ENCODE peak calls at places on chromosome 9, in five cellular contexts. L is keratinocyte, R is H1, O is A549, Q is fibroblast of lung. E is an unnamed sample.
A peak's percentile ranks its signal among the peaks of the same experiment; 100 is the strongest.

GRCh38 chr9:6413365-6414263 is 615 bp downstream of the UHRF2 start:
- DNase-seq in L (no peak), R (peak; percentile 67), O (no peak), Q (no peak), E (no peak)

GRCh38 chr9:73034962-73035361 is 82.1 kb upstream of the ALDH1A1 start:
- DNase-seq in L (no peak), R (no peak), O (no peak), Q (no peak), E (no peak)

GRCh38 chr9:93450817-93451761 is at the start of gene FAM120A:
- DNase-seq in L (no peak), R (peak; percentile 75), O (peak; percentile 52), Q (peak; percentile 69), E (peak; percentile 70)

GRCh38 chr9:98787766-98788335 is 8.5 kb downstream of the ANKS6 start:
- DNase-seq in L (no peak), R (peak; percentile 22), O (no peak), Q (no peak), E (no peak)

GRCh38 chr9:136695435-136695895 is 8.2 kb upstream of the AGPAT2 start:
- DNase-seq in L (no peak), R (no peak), O (no peak), Q (no peak), E (no peak)

GRCh38 chr9:20044686-20045085 is 255.8 kb upstream of the SLC24A2 start:
- DNase-seq in L (no peak), R (no peak), O (no peak), Q (no peak), E (peak; percentile 2)

GRCh38 chr9:92607088-92607487 is 62.8 kb downstream of the IPPK start:
- DNase-seq in L (no peak), R (no peak), O (no peak), Q (peak; percentile 75), E (peak; percentile 57)

GRCh38 chr9:113446323-113446740 is 17.2 kb upstream of the RGS3 start:
- DNase-seq in L (no peak), R (no peak), O (peak; percentile 77), Q (peak; percentile 71), E (peak; percentile 55)

GRCh38 chr9:132703336-132703735 is 33.1 kb downstream of the GTF3C4 start:
- DNase-seq in L (no peak), R (no peak), O (no peak), Q (no peak), E (peak; percentile 42)

GRCh38 chr9:132575005-132575609 is 7.3 kb upstream of the BARHL1 start:
- DNase-seq in L (no peak), R (peak; percentile 90), O (peak; percentile 88), Q (peak; percentile 72), E (peak; percentile 67)

GRCh38 chr9:35097573-35097972 is 1.2 kb upstream of the PIGO start:
- DNase-seq in L (no peak), R (no peak), O (no peak), Q (no peak), E (no peak)

GRCh38 chr9:71604197-71605063 is 163.9 kb downstream of the CEMIP2 start:
- DNase-seq in L (no peak), R (peak; percentile 86), O (peak; percentile 44), Q (peak; percentile 82), E (peak; percentile 70)

GRCh38 chr9:98306384-98307145 is 51.1 kb upstream of the TBC1D2 start:
- DNase-seq in L (no peak), R (no peak), O (no peak), Q (no peak), E (no peak)

GRCh38 chr9:115367780-115368179 is 249.8 kb upstream of the TNC start:
- DNase-seq in L (no peak), R (no peak), O (no peak), Q (peak; percentile 62), E (peak; percentile 76)

GRCh38 chr9:35771079-35771441 is 17.0 kb upstream of the MSMP start:
- DNase-seq in L (no peak), R (no peak), O (no peak), Q (no peak), E (no peak)

GRCh38 chr9:101566904-101567724 is 27.7 kb downstream of the PPP3R2 start:
- DNase-seq in L (no peak), R (no peak), O (peak; percentile 36), Q (peak; percentile 51), E (peak; percentile 68)

GRCh38 chr9:93085676-93086075 is 10.3 kb upstream of the CARD19 start:
- DNase-seq in L (no peak), R (no peak), O (no peak), Q (no peak), E (no peak)

GRCh38 chr9:88988796-88989641 is 2.2 kb upstream of the S1PR3 start:
- DNase-seq in L (no peak), R (no peak), O (no peak), Q (peak; percentile 55), E (peak; percentile 69)

GRCh38 chr9:132977626-132978450 is 656 bp upstream of the GFI1B start:
- DNase-seq in L (no peak), R (peak; percentile 90), O (peak; percentile 83), Q (peak; percentile 33), E (peak; percentile 31)

GRCh38 chr9:94900222-94901018 is 173.9 kb downstream of the AOPEP start:
- DNase-seq in L (no peak), R (peak; percentile 28), O (no peak), Q (peak; percentile 99), E (peak; percentile 97)

GRCh38 chr9:136089697-136090045 is 5.4 kb downstream of the NACC2 start:
- DNase-seq in L (no peak), R (no peak), O (no peak), Q (peak; percentile 70), E (peak; percentile 39)

GRCh38 chr9:75461188-75461587 is 372.9 kb downstream of the OSTF1 start:
- DNase-seq in L (no peak), R (no peak), O (no peak), Q (no peak), E (no peak)

GRCh38 chr9:129472651-129473102 is 148.2 kb downstream of the C9orf50 start:
- DNase-seq in L (no peak), R (no peak), O (no peak), Q (no peak), E (no peak)

GRCh38 chr9:124652203-124652992 is 118.7 kb downstream of the NR6A1 start:
- DNase-seq in L (peak; percentile 78), R (no peak), O (peak; percentile 48), Q (peak; percentile 52), E (peak; percentile 88)

GRCh38 chr9:17219261-17219660 is 84.4 kb downstream of the CNTLN start:
- DNase-seq in L (no peak), R (no peak), O (peak; percentile 2), Q (peak; percentile 33), E (peak; percentile 10)

GRCh38 chr9:94449486-94449885 is 105.4 kb upstream of the PCAT7 start:
- DNase-seq in L (no peak), R (no peak), O (no peak), Q (no peak), E (no peak)

GRCh38 chr9:79630521-79631403 is 59.0 kb downstream of the TLE4 start:
- DNase-seq in L (no peak), R (no peak), O (no peak), Q (no peak), E (no peak)

GRCh38 chr9:82132024-82132423 is 143.5 kb downstream of the SPATA31D1 start:
- DNase-seq in L (no peak), R (no peak), O (no peak), Q (no peak), E (no peak)

GRCh38 chr9:69243116-69243515 is 69.0 kb downstream of the TJP2 start:
- DNase-seq in L (no peak), R (no peak), O (no peak), Q (no peak), E (no peak)

GRCh38 chr9:134179595-134179917 is 15.2 kb upstream of the RNU6ATAC start:
- DNase-seq in L (no peak), R (no peak), O (no peak), Q (no peak), E (no peak)

GRCh38 chr9:95518026-95518425 is 1.3 kb upstream of the PTCH1 start:
- DNase-seq in L (no peak), R (no peak), O (no peak), Q (no peak), E (no peak)

GRCh38 chr9:18689166-18689565 is 215.2 kb downstream of the ADAMTSL1 start:
- DNase-seq in L (no peak), R (no peak), O (no peak), Q (no peak), E (no peak)

GRCh38 chr9:104682642-104683041 is 11.7 kb upstream of the OR13D1 start:
- DNase-seq in L (no peak), R (no peak), O (peak; percentile 21), Q (peak; percentile 66), E (peak; percentile 51)

GRCh38 chr9:75907863-75908262 is 17.4 kb downstream of the PCSK5 start:
- DNase-seq in L (no peak), R (no peak), O (no peak), Q (no peak), E (no peak)

DNA sequence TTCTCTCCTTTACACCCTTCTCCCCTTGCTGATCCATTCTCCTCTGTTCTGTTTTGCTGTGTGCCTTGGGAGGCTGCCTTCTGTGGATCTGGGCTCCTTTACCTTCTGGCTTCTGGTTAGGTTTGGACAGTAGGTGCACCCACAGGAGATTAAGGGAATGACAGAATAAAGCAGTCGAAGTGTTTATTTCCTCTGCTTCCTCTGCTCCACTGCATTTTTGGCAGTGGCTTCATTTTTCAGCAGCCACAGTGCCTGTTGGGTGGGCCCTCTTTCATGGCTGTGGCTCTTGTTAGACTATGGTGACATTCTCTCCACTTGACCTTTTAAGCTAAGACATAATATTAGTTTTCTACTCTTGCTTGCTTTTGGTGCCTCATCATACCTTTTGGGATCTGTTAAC is 144.1 kb downstream of the CCDC171 start:
- DNase-seq in L (no peak), R (no peak), O (no peak), Q (no peak), E (peak; percentile 36)
- H3K4me2 ChIP-seq in L (no peak overlapping the region), R (no peak overlapping the region), O (peak overlapping the region; percentile 8), Q (peak overlapping the region; percentile 56), E (peak overlapping the region; percentile 58)

GRCh38 chr9:21696411-21696865 is 106.0 kb upstream of the MTAP start:
- DNase-seq in L (no peak), R (peak; percentile 85), O (peak; percentile 48), Q (no peak), E (no peak)
- TF ChIP-seq CTCF in L (no peak), R (peak; percentile 45), O (no peak), Q (no peak), E (peak; percentile 18)

DNA sequence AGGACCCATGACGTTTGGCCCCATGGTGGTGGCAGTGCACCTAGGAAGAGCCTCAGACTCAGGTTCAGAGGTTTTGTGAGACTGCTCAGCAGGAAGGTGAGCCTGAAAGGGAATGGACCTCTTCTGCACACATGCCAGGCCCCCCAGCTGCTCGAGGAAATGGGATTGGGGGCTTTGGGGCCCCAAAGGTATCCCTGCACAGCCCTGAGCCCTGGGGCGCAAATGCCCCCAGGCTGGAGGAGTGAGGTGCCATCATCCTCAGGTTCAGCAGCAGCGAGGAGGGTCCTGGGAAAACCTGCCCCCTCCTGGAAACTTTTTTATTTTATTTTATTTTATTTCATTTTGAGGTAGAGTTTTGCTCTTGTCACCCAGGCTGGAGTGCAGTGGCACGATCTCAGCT is 171.8 kb upstream of the MVB12B start:
- DNase-seq in L (no peak), R (no peak), O (no peak), Q (no peak), E (no peak)
- H3K4me1 ChIP-seq in L (no peaks in the 10 kb centered on the region), R (no peaks in the 10 kb centered on the region), O (peaks cover 5% of the 10 kb centered on the region), Q (no peaks in the 10 kb centered on the region), E (no peaks in the 10 kb centered on the region)

GRCh38 chr9:84317563-84317962 is 23.0 kb downstream of the SLC28A3 start:
- DNase-seq in L (no peak), R (no peak), O (no peak), Q (no peak), E (no peak)

GRCh38 chr9:84310903-84311302 is 29.7 kb downstream of the SLC28A3 start:
- DNase-seq in L (no peak), R (no peak), O (no peak), Q (no peak), E (no peak)

GRCh38 chr9:84314306-84314705 is 26.3 kb downstream of the SLC28A3 start:
- DNase-seq in L (no peak), R (no peak), O (no peak), Q (no peak), E (peak; percentile 51)

GRCh38 chr9:84315278-84315877 is 25.2 kb downstream of the SLC28A3 start:
- DNase-seq in L (no peak), R (peak; percentile 65), O (peak; percentile 71), Q (peak; percentile 72), E (peak; percentile 71)
- H3K4me2 ChIP-seq in L (peak overlapping the region; percentile 4), R (no peak overlapping the region), O (peak overlapping the region; percentile 45), Q (peak overlapping the region; percentile 70), E (peak overlapping the region; percentile 79)